ENCODE peak calls at places on chromosome 17, in four cellular contexts. Z, K, E and G are unnamed samples.

GRCh38 chr17:76700627-76701470 is 9.9 kb downstream of the MXRA7 start:
- DNase-seq in E (no peak), K (no peak), Z (no peak), G (no peak)

GRCh38 chr17:32882734-32883133 is 5.8 kb upstream of the MYO1D start:
- DNase-seq in E (no peak), K (peak; percentile 2), Z (no peak), G (no peak)

GRCh38 chr17:67605259-67605912 is 112.3 kb upstream of the NOL11 start:
- DNase-seq in K (no peak), Z (no peak), E (no peak), G (no peak)

GRCh38 chr17:49574283-49574892 is 1.3 kb upstream of the NXPH3 start:
- DNase-seq in Z (peak; percentile 46), K (no peak), E (no peak), G (no peak)

GRCh38 chr17:61555127-61555531 is 35.9 kb downstream of the NACA2 start:
- DNase-seq in Z (no peak), K (no peak), E (peak; percentile 92), G (no peak)

GRCh38 chr17:8304181-8304910 is 5.7 kb upstream of the ARHGEF15 start:
- DNase-seq in E (no peak), K (no peak), Z (no peak), G (no peak)

GRCh38 chr17:28549274-28550132 is 2.9 kb downstream of the UNC119 start:
- DNase-seq in K (peak; percentile 43), Z (no peak), E (peak; percentile 86), G (no peak)

GRCh38 chr17:39634384-39634871 is 2.5 kb upstream of the STARD3 start:
- DNase-seq in K (no peak), E (peak; percentile 40), Z (no peak), G (peak; percentile 47)

GRCh38 chr17:71273451-71273850 is 847.4 kb upstream of the SOX9 start:
- DNase-seq in K (no peak), Z (no peak), E (no peak), G (no peak)

GRCh38 chr17:80374039-80374731 is 40.8 kb upstream of the ENDOV start:
- DNase-seq in K (no peak), E (no peak), Z (no peak), G (no peak)

GRCh38 chr17:28426081-28426519 is 20.1 kb upstream of the SLC46A1 start:
- DNase-seq in K (no peak), E (no peak), Z (no peak), G (no peak)

GRCh38 chr17:55495239-55495638 is 16.0 kb downstream of the SMIM36 start:
- DNase-seq in Z (no peak), K (no peak), E (no peak), G (no peak)

GRCh38 chr17:79993390-79994221 is 42.1 kb downstream of the TBC1D16 start:
- DNase-seq in E (peak; percentile 13), Z (peak; percentile 85), K (peak; percentile 57), G (peak; percentile 76)

GRCh38 chr17:37082461-37082860 is 133.7 kb downstream of the AATF start:
- DNase-seq in E (no peak), K (no peak), Z (no peak), G (no peak)

GRCh38 chr17:8896641-8897635 is 29.5 kb upstream of the PIK3R6 start:
- DNase-seq in Z (no peak), E (no peak), K (no peak), G (no peak)

GRCh38 chr17:78290671-78291070 is 59.2 kb downstream of the TMEM235 start:
- DNase-seq in K (no peak), E (no peak), Z (no peak), G (no peak)

GRCh38 chr17:66429680-66430079 is 127.3 kb downstream of the PRKCA start:
- DNase-seq in E (no peak), Z (no peak), K (no peak), G (no peak)

GRCh38 chr17:59722623-59723022 is 15.2 kb downstream of the VMP1 start:
- DNase-seq in K (no peak), Z (no peak), E (no peak), G (no peak)

GRCh38 chr17:65191805-65192740 is 54.9 kb downstream of the RGS9 start:
- DNase-seq in K (peak; percentile 28), E (no peak), Z (no peak), G (no peak)

GRCh38 chr17:79986441-79987186 is 49.1 kb downstream of the TBC1D16 start:
- DNase-seq in Z (peak; percentile 48), E (no peak), K (no peak), G (no peak)

GRCh38 chr17:48568499-48569259 is 9.5 kb downstream of the HOXB4 start:
- DNase-seq in Z (no peak), E (no peak), K (no peak), G (no peak)

GRCh38 chr17:40182606-40183005 is 5.3 kb downstream of the RAPGEFL1 start:
- DNase-seq in K (no peak), E (no peak), Z (no peak), G (no peak)

GRCh38 chr17:80006339-80006720 is 29.3 kb downstream of the TBC1D16 start:
- DNase-seq in E (no peak), K (no peak), Z (no peak), G (no peak)

GRCh38 chr17:49993423-49994037 is 1.5 kb downstream of the DLX3 start:
- DNase-seq in K (peak; percentile 14), E (no peak), Z (peak; percentile 53), G (no peak)

GRCh38 chr17:60305141-60305540 is 86.8 kb downstream of the USP32 start:
- DNase-seq in Z (no peak), K (peak; percentile 10), E (peak; percentile 60), G (no peak)

GRCh38 chr17:78682363-78682762 is 99.7 kb downstream of the CYTH1 start:
- DNase-seq in K (no peak), Z (no peak), E (no peak), G (no peak)

GRCh38 chr17:41446806-41447205 is 6.0 kb upstream of the KRT38 start:
- DNase-seq in E (no peak), K (no peak), Z (no peak), G (no peak)

GRCh38 chr17:6721744-6722143 is 8.6 kb upstream of the SLC13A5 start:
- DNase-seq in Z (no peak), E (no peak), K (no peak), G (no peak)

GRCh38 chr17:4631836-4632582 is 9.5 kb downstream of the ALOX15 start:
- DNase-seq in K (no peak), Z (no peak), E (no peak), G (no peak)

GRCh38 chr17:29933379-29933778 is 3.4 kb upstream of the SSH2 start:
- DNase-seq in K (no peak), Z (no peak), E (no peak), G (peak; percentile 17)

GRCh38 chr17:81461607-81462500 is 50.7 kb downstream of the ACTG1 start:
- DNase-seq in K (no peak), Z (no peak), E (no peak), G (no peak)

GRCh38 chr17:50265212-50265611 is 9.1 kb upstream of the TMEM92 start:
- DNase-seq in K (no peak), Z (peak; percentile 61), E (no peak), G (no peak)

GRCh38 chr17:44221072-44221861 is 1.8 kb upstream of the UBTF start:
- DNase-seq in Z (peak; percentile 82), K (peak; percentile 49), E (peak; percentile 78), G (peak; percentile 61)

GRCh38 chr17:79065105-79065670 is 9.4 kb upstream of the ENGASE start:
- DNase-seq in K (peak; percentile 54), Z (no peak), E (peak; percentile 62), G (peak; percentile 37)

GRCh38 chr17:77675411-77675810 is 283.1 kb upstream of the TNRC6C start:
- DNase-seq in Z (no peak), E (no peak), K (no peak), G (no peak)